ENCODE peak calls at places on chromosome 1, in nine cellular contexts. X is A549, O is left lung, S is left ventricle myocardium inferior, N is cardiac fibroblast, M is AG04449, P is foreskin fibroblast, I is astrocyte, R is cardiac muscle cell. F is an unnamed sample.

GRCh38 chr1:110255388-110255787 is 45.3 kb downstream of the KCNC4 start:
- DNase-seq in X (no peak), O (no peak), S (no peak), N (no peak), M (no peak), P (no peak), I (no peak), R (peak; percentile 35), F (no peak)

GRCh38 chr1:147619741-147620140 is 50.6 kb downstream of the ACP6 start:
- DNase-seq in X (no peak), O (no peak), S (no peak), N (no peak), M (no peak), P (no peak), I (no peak), R (no peak), F (no peak)

GRCh38 chr1:8816306-8816705 is 1.1 kb downstream of the RERE start:
- DNase-seq in X (no peak), O (no peak), S (no peak), N (peak; percentile 49), M (no peak), P (no peak), I (peak; percentile 40), R (no peak), F (peak; percentile 65)

GRCh38 chr1:213122514-213122929 is 71.5 kb downstream of the RPS6KC1 start:
- DNase-seq in X (no peak), O (no peak), S (no peak), N (peak; percentile 75), M (no peak), P (peak; percentile 40), I (peak; percentile 35), R (peak; percentile 73), F (peak; percentile 85)

GRCh38 chr1:99808391-99809115 is 41.6 kb upstream of the AGL start:
- DNase-seq in X (peak; percentile 32), O (no peak), S (no peak), N (peak; percentile 96), M (peak; percentile 86), P (peak; percentile 87), I (peak; percentile 87), R (peak; percentile 90), F (peak; percentile 95)

GRCh38 chr1:172172267-172172880 is 248.1 kb upstream of the C1orf105 start:
- DNase-seq in X (no peak), O (no peak), S (no peak), N (no peak), M (no peak), P (no peak), I (peak; percentile 86), R (no peak), F (peak; percentile 70)

GRCh38 chr1:169018751-169019150 is 87.7 kb upstream of the ATP1B1 start:
- DNase-seq in X (no peak), O (no peak), S (no peak), N (no peak), M (no peak), P (no peak), I (no peak), R (no peak), F (no peak)

GRCh38 chr1:41355356-41355755 is 5.9 kb upstream of the FOXO6 start:
- DNase-seq in X (no peak), O (no peak), S (no peak), N (no peak), M (no peak), P (no peak), I (no peak), R (no peak), F (no peak)

GRCh38 chr1:201466492-201466891 is 2.5 kb downstream of the PHLDA3 start:
- DNase-seq in X (no peak), O (peak; percentile 80), S (no peak), N (peak; percentile 79), M (no peak), P (peak; percentile 67), I (no peak), R (no peak), F (no peak)

GRCh38 chr1:9630331-9631081 is 21.0 kb upstream of the PIK3CD start:
- DNase-seq in X (no peak), O (no peak), S (no peak), N (no peak), M (no peak), P (no peak), I (no peak), R (no peak), F (no peak)

GRCh38 chr1:87795615-87796337 is 467.1 kb downstream of the LMO4 start:
- DNase-seq in X (peak; percentile 41), O (no peak), S (no peak), N (no peak), M (no peak), P (no peak), I (no peak), R (no peak), F (peak; percentile 17)

GRCh38 chr1:15692121-15692682 is 8.1 kb downstream of the PLEKHM2 start:
- DNase-seq in X (no peak), O (no peak), S (no peak), N (no peak), M (no peak), P (no peak), I (no peak), R (no peak), F (peak; percentile 7)

GRCh38 chr1:248696261-248696660 is 6.3 kb downstream of the OR14I1 start:
- DNase-seq in X (peak; percentile 14), O (no peak), S (no peak), N (no peak), M (no peak), P (no peak), I (no peak), R (no peak), F (no peak)

GRCh38 chr1:26907071-26907922 is 6.5 kb downstream of the NR0B2 start:
- DNase-seq in X (peak; percentile 60), O (peak; percentile 78), S (no peak), N (peak; percentile 65), M (peak; percentile 21), P (peak; percentile 88), I (peak; percentile 92), R (no peak), F (peak; percentile 73)

GRCh38 chr1:154957258-154957657 is 1.4 kb upstream of the PBXIP1 start:
- DNase-seq in X (no peak), O (no peak), S (no peak), N (no peak), M (no peak), P (no peak), I (no peak), R (no peak), F (no peak)

GRCh38 chr1:54332781-54333585 is 73.2 kb downstream of the SSBP3 start:
- DNase-seq in X (no peak), O (no peak), S (peak; percentile 49), N (peak; percentile 29), M (no peak), P (no peak), I (no peak), R (no peak), F (no peak)
- H3K4me3 ChIP-seq in X (no peak overlapping the region), O (no peak overlapping the region), S (no peak overlapping the region), N (no peak overlapping the region), M (no peak overlapping the region), P (no peak overlapping the region), I (no peak overlapping the region), R (no peak overlapping the region), F (no peak overlapping the region)

GRCh38 chr1:218494449-218494852 is 149.3 kb downstream of the TGFB2 start:
- DNase-seq in X (no peak), O (no peak), S (no peak), N (no peak), M (no peak), P (no peak), I (no peak), R (no peak), F (no peak)

GRCh38 chr1:218492840-218493239 is 147.7 kb downstream of the TGFB2 start:
- DNase-seq in X (no peak), O (no peak), S (no peak), N (no peak), M (no peak), P (no peak), I (peak; percentile 37), R (no peak), F (no peak)

GRCh38 chr1:218496561-218496960 is 151.4 kb downstream of the TGFB2 start:
- DNase-seq in X (peak; percentile 79), O (no peak), S (no peak), N (peak; percentile 90), M (peak; percentile 100), P (peak; percentile 99), I (peak; percentile 100), R (no peak), F (peak; percentile 100)

GRCh38 chr1:218495931-218496330 is 150.8 kb downstream of the TGFB2 start:
- DNase-seq in X (no peak), O (no peak), S (no peak), N (no peak), M (no peak), P (no peak), I (no peak), R (no peak), F (no peak)

DNA sequence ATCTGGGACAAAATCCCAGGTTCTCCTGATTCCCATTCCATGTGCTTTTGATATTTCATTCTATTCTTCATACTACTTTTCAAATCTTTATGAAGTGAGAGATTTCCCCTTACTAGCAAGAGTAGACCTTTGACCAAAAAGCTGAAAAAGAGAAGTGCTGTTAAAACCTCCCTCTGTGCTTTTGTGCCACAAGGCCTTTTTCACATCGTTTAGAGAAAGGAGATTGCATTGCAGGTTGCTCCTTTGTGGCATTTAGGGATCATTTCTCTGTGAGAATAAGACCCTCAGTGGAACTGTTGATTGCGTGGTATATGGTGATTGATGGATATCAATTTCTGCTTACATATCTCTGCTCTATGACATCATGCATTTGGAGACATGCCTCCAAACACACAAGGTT is 148.9 kb downstream of the TGFB2 start:
- DNase-seq in X (no peak), O (no peak), S (no peak), N (no peak), M (no peak), P (no peak), I (no peak), R (no peak), F (no peak)
- TF ChIP-seq CTCF in X (no peak), O (no peak), S (no peak), N (no peak), M (no peak), P (no peak), I (no peak), R (no peak), F (no peak)

GRCh38 chr1:184945678-184946412 is 28.5 kb downstream of the NIBAN1 start:
- DNase-seq in X (no peak), O (no peak), S (no peak), N (peak; percentile 76), M (no peak), P (peak; percentile 37), I (no peak), R (no peak), F (peak; percentile 61)
- H3K4me3 ChIP-seq in X (no peak overlapping the region), O (no peak overlapping the region), S (peak overlapping the region; percentile 3), N (no peak overlapping the region), M (no peak overlapping the region), P (no peak overlapping the region), I (no peak overlapping the region), R (no peak overlapping the region), F (no peak overlapping the region)

DNA sequence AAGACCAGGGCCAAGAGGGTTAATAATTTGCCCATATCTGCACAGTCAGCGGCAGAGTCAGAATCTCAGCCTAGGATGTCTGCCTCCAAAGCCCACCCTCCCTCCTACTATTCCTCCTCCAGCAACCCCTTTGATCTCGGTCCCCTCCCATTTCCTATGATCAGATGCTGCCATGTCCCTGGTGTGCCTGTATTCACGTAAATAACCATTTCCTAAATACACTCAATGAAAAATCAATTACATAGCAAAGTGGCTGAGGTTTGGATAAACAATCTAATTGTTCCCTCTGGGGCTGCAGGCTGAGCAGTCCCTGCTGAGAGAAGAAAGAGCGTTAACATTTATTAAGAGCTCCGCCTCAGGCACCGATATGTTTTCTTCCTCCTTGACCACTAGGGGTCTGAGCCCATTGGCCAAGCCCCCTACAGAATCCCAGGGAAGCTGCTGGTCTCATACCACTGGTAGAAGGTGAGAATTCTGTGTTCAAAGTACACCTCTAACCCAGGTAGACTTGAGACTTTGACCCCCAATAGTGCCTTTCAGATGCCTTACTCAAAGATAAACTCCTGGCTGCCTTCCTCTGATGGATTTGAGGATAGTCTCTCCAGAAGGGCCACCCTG is 34.0 kb upstream of the CAMK1G start:
- DNase-seq in X (no peak), O (no peak), S (no peak), N (no peak), M (no peak), P (no peak), I (no peak), R (no peak), F (no peak)
- TF ChIP-seq CTCF in X (no peak), O (no peak), S (no peak), N (no peak), M (no peak), P (no peak), I (peak; percentile 6), R (peak; percentile 13), F (peak; percentile 34)

F was measured in choroid plexus epithelial cell.